ENCODE peak calls at places on chromosomes 4 and X, in five cellular contexts. X, B, M, C and H are unnamed samples.

GRCh38 chr4:651884-652642 is 22.0 kb downstream of the ATP5ME start:
- DNase-seq in B (no peak), C (no peak), X (no peak), M (no peak), H (no peak)

GRCh38 chrX:118254611-118255010 is 91.3 kb upstream of the WDR44 start:
- DNase-seq in X (peak), C (no peak), M (peak), B (peak), H (no peak)

GRCh38 chr4:105208556-105208955 is 61.9 kb downstream of the TET2 start:
- DNase-seq in C (no peak), X (no peak), M (peak), B (no peak), H (no peak)

GRCh38 chr4:165440415-165440882 is 61.6 kb downstream of the CPE start:
- DNase-seq in M (no peak), B (no peak), X (no peak), C (no peak), H (no peak)

GRCh38 chrX:68732906-68733493 is 85.5 kb downstream of the STARD8 start:
- DNase-seq in C (no peak), M (peak), X (no peak), B (peak), H (peak)

GRCh38 chr4:26860922-26861433 is 337 bp downstream of the STIM2 start:
- DNase-seq in B (no peak), C (no peak), X (no peak), M (peak), H (peak)

GRCh38 chrX:53682885-53683555 is 3.5 kb downstream of the HUWE1 start:
- DNase-seq in C (no peak), M (peak), X (no peak), B (no peak), H (no peak)

GRCh38 chrX:71178908-71179307 is 34.3 kb downstream of the NLGN3 start:
- DNase-seq in B (peak), M (peak), C (no peak), X (no peak), H (peak)

GRCh38 chrX:120316587-120317283 is 5.5 kb upstream of the TMEM255A start:
- DNase-seq in M (no peak), B (no peak), X (no peak), C (no peak), H (no peak)

GRCh38 chr4:2441393-2442174 is 22.8 kb downstream of the CFAP99 start:
- DNase-seq in B (peak), M (peak), C (no peak), X (peak), H (no peak)

GRCh38 chr4:41709844-41710481 is 38.6 kb downstream of the PHOX2B start:
- DNase-seq in C (no peak), B (peak), M (no peak), X (no peak), H (no peak)

GRCh38 chr4:13860126-13860525 is 232.6 kb upstream of the BOD1L1 start:
- DNase-seq in X (peak), C (no peak), M (no peak), B (peak), H (no peak)

GRCh38 chr4:175176710-175177109 is 258.6 kb downstream of the ADAM29 start:
- DNase-seq in X (no peak), M (no peak), B (no peak), C (no peak), H (no peak)

GRCh38 chr4:151226004-151226932 is 50.7 kb upstream of the PRSS48 start:
- DNase-seq in B (peak), X (no peak), C (no peak), M (no peak), H (no peak)

GRCh38 chr4:25913056-25913850 is 767 bp upstream of the SMIM20 start:
- DNase-seq in B (no peak), X (no peak), M (peak), C (no peak), H (peak)

GRCh38 chr4:106036848-106037247 is 141.6 kb downstream of the NPNT start:
- DNase-seq in B (no peak), X (no peak), C (no peak), M (no peak), H (no peak)

GRCh38 chr4:71595576-71596108 is 188.2 kb downstream of the GC start:
- DNase-seq in C (no peak), M (no peak), X (no peak), B (peak), H (no peak)

GRCh38 chr4:97121493-97121892 is 1021.8 kb downstream of the STPG2 start:
- DNase-seq in X (no peak), C (no peak), B (no peak), M (no peak), H (no peak)

GRCh38 chr4:121485190-121485804 is 104.5 kb upstream of the QRFPR start:
- DNase-seq in M (no peak), X (no peak), C (no peak), B (no peak), H (no peak)

GRCh38 chrX:66163447-66163846 is 600 bp upstream of the HEPH start:
- DNase-seq in B (no peak), M (no peak), C (no peak), X (no peak), H (no peak)

GRCh38 chr4:54586343-54586953 is 71.3 kb upstream of the KIT start:
- DNase-seq in M (peak), C (no peak), B (peak), X (no peak), H (no peak)

GRCh38 chr4:140186651-140187315 is 32.8 kb upstream of the MAML3 start:
- DNase-seq in M (no peak), C (no peak), X (no peak), B (peak), H (peak)

GRCh38 chr4:52709155-52709554 is 42.1 kb downstream of the ERVMER34-1 start:
- DNase-seq in M (no peak), X (no peak), B (no peak), C (no peak), H (no peak)

GRCh38 chrX:139126493-139126892 is 404.0 kb upstream of the F9 start:
- DNase-seq in B (peak), M (peak), C (no peak), X (peak), H (no peak)

GRCh38 chrX:140123446-140123845 is 158.1 kb upstream of the CXorf66 start:
- DNase-seq in B (no peak), C (no peak), X (no peak), M (no peak), H (no peak)

GRCh38 chr4:8916914-8917305 is 45.3 kb upstream of the HMX1 start:
- DNase-seq in B (no peak), C (no peak), M (no peak), X (no peak), H (no peak)

GRCh38 chrX:69616520-69617203 is 749 bp downstream of the EDA start:
- DNase-seq in M (no peak), C (no peak), B (no peak), X (no peak), H (peak)

GRCh38 chr4:38785901-38786402 is 3.2 kb upstream of the TLR10 start:
- DNase-seq in X (no peak), B (no peak), M (no peak), C (no peak), H (no peak)

GRCh38 chr4:11585506-11585905 is 156.8 kb upstream of the HS3ST1 start:
- DNase-seq in C (no peak), B (no peak), M (peak), X (no peak), H (no peak)

GRCh38 chrX:39442332-39442731 is 641.1 kb downstream of the MID1IP1 start:
- DNase-seq in M (no peak), C (no peak), B (no peak), X (no peak), H (no peak)

GRCh38 chr4:70954032-70954431 is 39.4 kb upstream of the DCK start:
- DNase-seq in M (no peak), C (no peak), B (no peak), X (no peak), H (no peak)

GRCh38 chr4:106062452-106062875 is 167.2 kb downstream of the NPNT start:
- DNase-seq in B (peak), X (no peak), C (no peak), M (no peak), H (no peak)